ENCODE peak calls at places on chromosomes 1 and 21, in six cellular contexts. One of them, this sample, is unnamed.

GRCh38 chr1:187638733-187639132 is 810.0 kb downstream of the PLA2G4A start:
- ATAC-seq in natural killer cell: no peak
- ATAC-seq in pancreas: no peak
- ATAC-seq in heart left ventricle: no peak
- ATAC-seq in left ventricle myocardium superior: no peak
- ATAC-seq in left lung: no peak
- ATAC-seq in this sample: no peak

GRCh38 chr1:154423303-154423987 is 18.3 kb downstream of the IL6R start:
- ATAC-seq in natural killer cell: no peak
- ATAC-seq in pancreas: no peak
- ATAC-seq in heart left ventricle: no peak
- ATAC-seq in left ventricle myocardium superior: no peak
- ATAC-seq in left lung: no peak
- ATAC-seq in this sample: no peak

GRCh38 chr21:40049031-40049958 is 182.1 kb downstream of the PCP4 start:
- ATAC-seq in natural killer cell: no peak
- ATAC-seq in pancreas: no peak
- ATAC-seq in heart left ventricle: no peak
- ATAC-seq in left ventricle myocardium superior: no peak
- ATAC-seq in left lung: no peak
- ATAC-seq in this sample: no peak

GRCh38 chr1:2104621-2105427 is 54.6 kb downstream of the PRKCZ start:
- ATAC-seq in natural killer cell: peak
- ATAC-seq in pancreas: peak
- ATAC-seq in heart left ventricle: peak
- ATAC-seq in left ventricle myocardium superior: peak
- ATAC-seq in left lung: peak
- ATAC-seq in this sample: peak

GRCh38 chr1:108043712-108044111 is 78.7 kb upstream of the VAV3 start:
- ATAC-seq in natural killer cell: no peak
- ATAC-seq in pancreas: no peak
- ATAC-seq in heart left ventricle: no peak
- ATAC-seq in left ventricle myocardium superior: no peak
- ATAC-seq in left lung: peak
- ATAC-seq in this sample: no peak

GRCh38 chr1:206784471-206784903 is 12.2 kb upstream of the IL10 start:
- ATAC-seq in natural killer cell: no peak
- ATAC-seq in pancreas: no peak
- ATAC-seq in heart left ventricle: no peak
- ATAC-seq in left ventricle myocardium superior: no peak
- ATAC-seq in left lung: no peak
- ATAC-seq in this sample: peak

GRCh38 chr1:179798213-179798863 is 55.2 kb downstream of the FAM163A start:
- ATAC-seq in natural killer cell: no peak
- ATAC-seq in pancreas: no peak
- ATAC-seq in heart left ventricle: peak
- ATAC-seq in left ventricle myocardium superior: peak
- ATAC-seq in left lung: no peak
- ATAC-seq in this sample: no peak

GRCh38 chr1:203649551-203650011 is 22.9 kb downstream of the ATP2B4 start:
- ATAC-seq in natural killer cell: peak
- ATAC-seq in pancreas: no peak
- ATAC-seq in heart left ventricle: peak
- ATAC-seq in left ventricle myocardium superior: no peak
- ATAC-seq in left lung: no peak
- ATAC-seq in this sample: no peak

GRCh38 chr1:174837386-174837785 is 162.4 kb upstream of the CACYBP start:
- ATAC-seq in natural killer cell: no peak
- ATAC-seq in pancreas: no peak
- ATAC-seq in heart left ventricle: no peak
- ATAC-seq in left ventricle myocardium superior: no peak
- ATAC-seq in left lung: no peak
- ATAC-seq in this sample: no peak

GRCh38 chr1:107912614-107913013 is 52.4 kb downstream of the VAV3 start:
- ATAC-seq in natural killer cell: no peak
- ATAC-seq in pancreas: no peak
- ATAC-seq in heart left ventricle: no peak
- ATAC-seq in left ventricle myocardium superior: no peak
- ATAC-seq in left lung: no peak
- ATAC-seq in this sample: no peak

GRCh38 chr1:92029241-92029922 is 403 bp upstream of the EPHX4 start:
- ATAC-seq in natural killer cell: no peak
- ATAC-seq in pancreas: no peak
- ATAC-seq in heart left ventricle: no peak
- ATAC-seq in left ventricle myocardium superior: no peak
- ATAC-seq in left lung: no peak
- ATAC-seq in this sample: peak

GRCh38 chr1:174720618-174721017 is 272.9 kb downstream of the GPR52 start:
- ATAC-seq in natural killer cell: no peak
- ATAC-seq in pancreas: no peak
- ATAC-seq in heart left ventricle: no peak
- ATAC-seq in left ventricle myocardium superior: no peak
- ATAC-seq in left lung: no peak
- ATAC-seq in this sample: no peak

GRCh38 chr1:214335567-214335966 is 54.6 kb downstream of the SMYD2 start:
- ATAC-seq in natural killer cell: no peak
- ATAC-seq in pancreas: no peak
- ATAC-seq in heart left ventricle: no peak
- ATAC-seq in left ventricle myocardium superior: no peak
- ATAC-seq in left lung: no peak
- ATAC-seq in this sample: no peak

GRCh38 chr1:183058835-183059234 is 35.6 kb downstream of the LAMC1 start:
- ATAC-seq in natural killer cell: no peak
- ATAC-seq in pancreas: no peak
- ATAC-seq in heart left ventricle: no peak
- ATAC-seq in left ventricle myocardium superior: no peak
- ATAC-seq in left lung: no peak
- ATAC-seq in this sample: no peak

GRCh38 chr1:205448540-205449253 is 7.1 kb downstream of the BLACAT1 start:
- ATAC-seq in natural killer cell: no peak
- ATAC-seq in pancreas: no peak
- ATAC-seq in heart left ventricle: no peak
- ATAC-seq in left ventricle myocardium superior: no peak
- ATAC-seq in left lung: peak
- ATAC-seq in this sample: peak

GRCh38 chr1:218463194-218464156 is 118.3 kb downstream of the TGFB2 start:
- ATAC-seq in natural killer cell: no peak
- ATAC-seq in pancreas: no peak
- ATAC-seq in heart left ventricle: peak
- ATAC-seq in left ventricle myocardium superior: peak
- ATAC-seq in left lung: peak
- ATAC-seq in this sample: peak

GRCh38 chr1:201648066-201648910 is 109.4 kb downstream of the NAV1 start:
- ATAC-seq in natural killer cell: no peak
- ATAC-seq in pancreas: peak
- ATAC-seq in heart left ventricle: peak
- ATAC-seq in left ventricle myocardium superior: peak
- ATAC-seq in left lung: peak
- ATAC-seq in this sample: peak

GRCh38 chr21:32316363-32317215 is 17.9 kb downstream of the MRAP start:
- ATAC-seq in natural killer cell: no peak
- ATAC-seq in pancreas: no peak
- ATAC-seq in heart left ventricle: no peak
- ATAC-seq in left ventricle myocardium superior: no peak
- ATAC-seq in left lung: no peak
- ATAC-seq in this sample: no peak

GRCh38 chr1:183096889-183097288 is 73.7 kb downstream of the LAMC1 start:
- ATAC-seq in natural killer cell: no peak
- ATAC-seq in pancreas: no peak
- ATAC-seq in heart left ventricle: peak
- ATAC-seq in left ventricle myocardium superior: peak
- ATAC-seq in left lung: peak
- ATAC-seq in this sample: no peak

GRCh38 chr1:3106216-3106615 is 37.2 kb downstream of the PRDM16 start:
- ATAC-seq in natural killer cell: no peak
- ATAC-seq in pancreas: no peak
- ATAC-seq in heart left ventricle: no peak
- ATAC-seq in left ventricle myocardium superior: no peak
- ATAC-seq in left lung: no peak
- ATAC-seq in this sample: no peak

GRCh38 chr1:227417622-227418245 is 99.4 kb upstream of the CDC42BPA start:
- ATAC-seq in natural killer cell: no peak
- ATAC-seq in pancreas: no peak
- ATAC-seq in heart left ventricle: no peak
- ATAC-seq in left ventricle myocardium superior: peak
- ATAC-seq in left lung: no peak
- ATAC-seq in this sample: no peak

GRCh38 chr1:68516066-68516465 is 19.2 kb upstream of the DEPDC1 start:
- ATAC-seq in natural killer cell: no peak
- ATAC-seq in pancreas: no peak
- ATAC-seq in heart left ventricle: no peak
- ATAC-seq in left ventricle myocardium superior: no peak
- ATAC-seq in left lung: no peak
- ATAC-seq in this sample: no peak

GRCh38 chr1:209625791-209626285 is 26.4 kb downstream of the LAMB3 start:
- ATAC-seq in natural killer cell: no peak
- ATAC-seq in pancreas: no peak
- ATAC-seq in heart left ventricle: peak
- ATAC-seq in left ventricle myocardium superior: peak
- ATAC-seq in left lung: no peak
- ATAC-seq in this sample: no peak

GRCh38 chr1:117708323-117709288 is 102.8 kb downstream of the TENT5C start:
- ATAC-seq in natural killer cell: no peak
- ATAC-seq in pancreas: no peak
- ATAC-seq in heart left ventricle: no peak
- ATAC-seq in left ventricle myocardium superior: no peak
- ATAC-seq in left lung: no peak
- ATAC-seq in this sample: no peak

GRCh38 chr1:204443871-204444581 is 32.4 kb upstream of the PPP1R15B start:
- ATAC-seq in natural killer cell: no peak
- ATAC-seq in pancreas: no peak
- ATAC-seq in heart left ventricle: no peak
- ATAC-seq in left ventricle myocardium superior: no peak
- ATAC-seq in left lung: peak
- ATAC-seq in this sample: peak

GRCh38 chr1:110746644-110747259 is 72.0 kb upstream of the KCNA3 start:
- ATAC-seq in natural killer cell: no peak
- ATAC-seq in pancreas: no peak
- ATAC-seq in heart left ventricle: no peak
- ATAC-seq in left ventricle myocardium superior: no peak
- ATAC-seq in left lung: peak
- ATAC-seq in this sample: no peak